ENCODE peak calls at places on chromosome 1, in nine cellular contexts. B, S, K, I, C, Z, F, Y and N are unnamed samples.

GRCh38 chr1:41892211-41892840 is 26.4 kb downstream of the HIVEP3 start:
- DNase-seq in B (no peak), S (no peak), K (no peak), I (no peak), C (no peak), Z (no peak), F (no peak), Y (no peak), N (no peak)

GRCh38 chr1:153365696-153366095 is 8.0 kb downstream of the S100A9 start:
- DNase-seq in B (no peak), S (no peak), K (no peak), I (no peak), C (no peak), Z (no peak), F (no peak), Y (no peak), N (no peak)

GRCh38 chr1:6163191-6163972 is 16.7 kb downstream of the CHD5 start:
- DNase-seq in B (no peak), S (no peak), K (no peak), I (no peak), C (no peak), Z (no peak), F (no peak), Y (no peak), N (no peak)

GRCh38 chr1:167463856-167464565 is 54.3 kb downstream of the CD247 start:
- DNase-seq in B (no peak), S (no peak), K (no peak), I (no peak), C (no peak), Z (peak), F (no peak), Y (no peak), N (no peak)

GRCh38 chr1:208975456-208975855 is 608.1 kb upstream of the CAMK1G start:
- DNase-seq in B (no peak), S (no peak), K (no peak), I (no peak), C (no peak), Z (no peak), F (no peak), Y (no peak), N (no peak)

GRCh38 chr1:72122099-72122893 is 160.0 kb downstream of the NEGR1 start:
- DNase-seq in B (no peak), S (no peak), K (peak), I (peak), C (no peak), Z (no peak), F (no peak), Y (no peak), N (no peak)

GRCh38 chr1:211557894-211558625 is 20.9 kb downstream of the SLC30A1 start:
- DNase-seq in B (no peak), S (no peak), K (no peak), I (no peak), C (no peak), Z (no peak), F (no peak), Y (no peak), N (no peak)

GRCh38 chr1:221777434-221778072 is 35.7 kb upstream of the DUSP10 start:
- DNase-seq in B (no peak), S (no peak), K (no peak), I (no peak), C (no peak), Z (no peak), F (no peak), Y (no peak), N (no peak)

GRCh38 chr1:61921435-61921834 is 179.2 kb downstream of the PATJ start:
- DNase-seq in B (no peak), S (no peak), K (peak), I (no peak), C (peak), Z (no peak), F (no peak), Y (no peak), N (no peak)

GRCh38 chr1:61125895-61126294 is 43.5 kb downstream of the NFIA start:
- DNase-seq in B (no peak), S (no peak), K (no peak), I (no peak), C (no peak), Z (no peak), F (no peak), Y (no peak), N (no peak)

GRCh38 chr1:8155528-8156186 is 129.5 kb upstream of the ERRFI1 start:
- DNase-seq in B (no peak), S (no peak), K (peak), I (no peak), C (no peak), Z (no peak), F (no peak), Y (no peak), N (no peak)

GRCh38 chr1:15324867-15325335 is 77.9 kb downstream of the FHAD1 start:
- DNase-seq in B (no peak), S (no peak), K (no peak), I (no peak), C (no peak), Z (no peak), F (no peak), Y (no peak), N (no peak)

GRCh38 chr1:203557390-203557789 is 63.4 kb downstream of the OPTC start:
- DNase-seq in B (no peak), S (no peak), K (peak), I (no peak), C (peak), Z (peak), F (peak), Y (no peak), N (no peak)

GRCh38 chr1:39088658-39089057 is 62.5 kb downstream of the NDUFS5 start:
- DNase-seq in B (no peak), S (no peak), K (no peak), I (no peak), C (no peak), Z (no peak), F (no peak), Y (no peak), N (no peak)
- TF ChIP-seq CTCF in B (no peak), S (no peak), K (no peak), I (no peak), C (no peak), Z (no peak), F (no peak), Y (no peak), N (no peak)

GRCh38 chr1:89834078-89834704 is 13.4 kb downstream of the LRRC8D start:
- DNase-seq in B (no peak), S (no peak), K (no peak), I (no peak), C (no peak), Z (no peak), F (no peak), Y (no peak), N (no peak)
- TF ChIP-seq CTCF in B (no peak), S (no peak), K (no peak), I (no peak), C (no peak), Z (no peak), F (no peak), Y (no peak), N (no peak)

GRCh38 chr1:44020464-44020863 is 10.8 kb downstream of the SLC6A9 start:
- DNase-seq in B (no peak), S (no peak), K (no peak), I (no peak), C (no peak), Z (no peak), F (no peak), Y (no peak), N (no peak)

GRCh38 chr1:44019398-44020044 is 11.7 kb downstream of the SLC6A9 start:
- DNase-seq in B (no peak), S (no peak), K (no peak), I (no peak), C (no peak), Z (no peak), F (no peak), Y (no peak), N (no peak)

GRCh38 chr1:44021156-44021555 is 10.1 kb downstream of the SLC6A9 start:
- DNase-seq in B (no peak), S (no peak), K (no peak), I (no peak), C (no peak), Z (no peak), F (no peak), Y (no peak), N (no peak)

GRCh38 chr1:44024031-44024902 is 7.0 kb downstream of the SLC6A9 start:
- DNase-seq in B (no peak), S (no peak), K (no peak), I (no peak), C (no peak), Z (no peak), F (no peak), Y (no peak), N (no peak)

DNA sequence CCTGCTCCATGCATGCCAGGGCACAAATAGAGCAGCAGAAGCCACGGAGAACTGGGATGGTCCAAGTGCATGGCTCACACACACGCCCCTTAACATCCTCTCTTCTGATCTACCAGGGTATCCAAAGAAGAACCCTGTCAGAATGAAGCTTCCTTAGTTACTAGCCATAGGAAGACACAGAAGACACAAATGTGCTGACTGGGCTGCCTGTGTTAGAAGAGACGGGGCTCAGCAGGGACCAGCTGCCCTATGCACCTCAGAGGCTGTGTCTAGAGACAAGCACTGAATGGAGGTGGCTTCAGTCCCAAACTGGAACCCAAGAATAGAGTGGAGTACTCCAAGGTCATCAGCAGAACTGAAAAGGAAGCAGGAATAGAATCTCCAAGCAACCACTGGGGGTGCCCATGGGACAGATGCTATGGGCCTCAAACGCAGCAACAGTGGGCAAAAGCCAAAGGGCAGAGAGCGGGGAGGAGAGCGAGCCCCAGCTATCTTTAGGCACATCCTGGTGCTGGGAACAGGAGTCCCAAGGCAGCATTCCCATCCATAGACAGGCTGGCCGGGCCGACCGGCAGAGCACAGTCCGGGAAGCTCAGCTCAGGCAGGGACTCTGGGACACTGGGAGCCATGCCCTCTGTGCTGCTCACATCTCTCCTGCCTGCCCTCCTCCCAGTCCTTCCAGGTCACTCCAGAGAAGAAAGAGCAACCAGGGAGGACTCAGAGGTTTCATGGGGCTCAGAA is 9.5 kb downstream of the SLC6A9 start:
- DNase-seq in B (no peak), S (no peak), K (no peak), I (no peak), C (no peak), Z (no peak), F (peak), Y (no peak), N (no peak)
- TF ChIP-seq CTCF in B (no peak), S (no peak), K (no peak), I (no peak), C (peak), Z (no peak), F (peak), Y (no peak), N (peak)

DNA sequence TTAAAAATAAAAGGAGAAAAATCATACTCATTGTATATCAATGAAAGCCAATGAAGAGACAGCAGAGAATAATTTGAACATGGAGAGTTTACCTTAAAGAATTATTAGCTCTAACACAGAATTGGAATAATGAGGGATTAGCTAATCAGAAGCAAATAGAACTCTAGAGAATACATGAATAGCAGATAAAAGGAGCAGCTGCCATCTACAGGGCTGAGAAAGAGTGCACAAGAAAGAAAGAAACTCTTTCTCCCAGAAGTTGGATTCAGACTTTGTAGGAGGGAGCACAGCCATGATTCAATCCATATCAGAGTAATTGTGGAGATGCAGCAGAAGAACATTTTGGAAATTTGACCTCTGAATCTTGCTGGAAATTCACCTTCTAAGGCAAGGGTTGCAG is 1171.2 kb downstream of the PLA2G4A start:
- DNase-seq in B (no peak), S (no peak), K (no peak), I (no peak), C (no peak), Z (no peak), F (no peak), Y (no peak), N (no peak)
- TF ChIP-seq CTCF in B (no peak), S (no peak), K (no peak), I (no peak), C (peak), Z (no peak), F (no peak), Y (no peak), N (no peak)

GRCh38 chr1:173549813-173550212 is 53.1 kb downstream of the SLC9C2 start:
- DNase-seq in B (no peak), S (no peak), K (no peak), I (no peak), C (no peak), Z (no peak), F (no peak), Y (no peak), N (no peak)

GRCh38 chr1:173545688-173546087 is 57.2 kb downstream of the SLC9C2 start:
- DNase-seq in B (no peak), S (no peak), K (no peak), I (no peak), C (no peak), Z (no peak), F (no peak), Y (no peak), N (no peak)
- TF ChIP-seq CTCF in B (no peak), S (no peak), K (no peak), I (no peak), C (no peak), Z (no peak), F (no peak), Y (no peak), N (no peak)

DNA sequence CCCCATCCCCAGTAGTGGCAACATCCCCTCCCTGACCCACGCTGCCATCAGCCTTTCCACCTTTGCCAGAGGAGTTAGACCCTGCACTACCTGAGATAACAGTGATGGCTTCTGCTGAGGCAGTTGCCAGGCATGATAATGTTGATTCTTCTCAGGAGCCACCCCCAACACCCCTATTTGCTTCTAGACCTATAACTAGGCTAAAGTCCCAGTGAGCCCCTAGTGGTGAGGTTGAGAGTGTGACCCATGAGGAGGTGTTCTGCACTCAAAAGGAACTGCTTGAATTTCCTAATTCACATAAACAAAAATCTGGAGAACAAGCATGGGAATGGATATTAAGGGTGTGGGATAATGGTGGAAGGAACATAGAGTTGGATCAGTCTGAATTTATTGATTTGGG is 159.6 kb upstream of the COL11A1 start:
- DNase-seq in B (no peak), S (no peak), K (no peak), I (no peak), C (no peak), Z (no peak), F (no peak), Y (no peak), N (no peak)
- TF ChIP-seq CTCF in B (no peak), S (no peak), K (no peak), I (peak), C (peak), Z (no peak), F (no peak), Y (no peak), N (peak)

GRCh38 chr1:37015713-37016112 is 18.6 kb downstream of the GRIK3 start:
- DNase-seq in B (no peak), S (no peak), K (no peak), I (no peak), C (no peak), Z (no peak), F (no peak), Y (no peak), N (no peak)

GRCh38 chr1:37016121-37016520 is 18.2 kb downstream of the GRIK3 start:
- DNase-seq in B (no peak), S (no peak), K (no peak), I (no peak), C (no peak), Z (no peak), F (no peak), Y (no peak), N (no peak)

GRCh38 chr1:37017737-37018136 is 16.6 kb downstream of the GRIK3 start:
- DNase-seq in B (no peak), S (no peak), K (no peak), I (no peak), C (no peak), Z (no peak), F (no peak), Y (no peak), N (no peak)

GRCh38 chr1:37020653-37021277 is 13.6 kb downstream of the GRIK3 start:
- DNase-seq in B (peak), S (no peak), K (no peak), I (no peak), C (no peak), Z (no peak), F (no peak), Y (no peak), N (no peak)
- TF ChIP-seq CTCF in B (no peak), S (no peak), K (no peak), I (no peak), C (no peak), Z (no peak), F (no peak), Y (no peak), N (peak)

GRCh38 chr1:32496127-32496526 is 31.3 kb downstream of the ZBTB8B start:
- DNase-seq in B (no peak), S (no peak), K (peak), I (no peak), C (peak), Z (no peak), F (no peak), Y (no peak), N (no peak)

GRCh38 chr1:32498751-32499150 is 33.9 kb downstream of the ZBTB8B start:
- DNase-seq in B (no peak), S (no peak), K (no peak), I (no peak), C (no peak), Z (no peak), F (no peak), Y (no peak), N (no peak)

GRCh38 chr1:32501865-32502264 is 37.0 kb downstream of the ZBTB8B start:
- DNase-seq in B (peak), S (no peak), K (no peak), I (no peak), C (no peak), Z (peak), F (peak), Y (no peak), N (no peak)

GRCh38 chr1:32503153-32503552 is 36.1 kb upstream of the ZBTB8A start:
- DNase-seq in B (no peak), S (no peak), K (no peak), I (no peak), C (no peak), Z (no peak), F (no peak), Y (no peak), N (no peak)

DNA sequence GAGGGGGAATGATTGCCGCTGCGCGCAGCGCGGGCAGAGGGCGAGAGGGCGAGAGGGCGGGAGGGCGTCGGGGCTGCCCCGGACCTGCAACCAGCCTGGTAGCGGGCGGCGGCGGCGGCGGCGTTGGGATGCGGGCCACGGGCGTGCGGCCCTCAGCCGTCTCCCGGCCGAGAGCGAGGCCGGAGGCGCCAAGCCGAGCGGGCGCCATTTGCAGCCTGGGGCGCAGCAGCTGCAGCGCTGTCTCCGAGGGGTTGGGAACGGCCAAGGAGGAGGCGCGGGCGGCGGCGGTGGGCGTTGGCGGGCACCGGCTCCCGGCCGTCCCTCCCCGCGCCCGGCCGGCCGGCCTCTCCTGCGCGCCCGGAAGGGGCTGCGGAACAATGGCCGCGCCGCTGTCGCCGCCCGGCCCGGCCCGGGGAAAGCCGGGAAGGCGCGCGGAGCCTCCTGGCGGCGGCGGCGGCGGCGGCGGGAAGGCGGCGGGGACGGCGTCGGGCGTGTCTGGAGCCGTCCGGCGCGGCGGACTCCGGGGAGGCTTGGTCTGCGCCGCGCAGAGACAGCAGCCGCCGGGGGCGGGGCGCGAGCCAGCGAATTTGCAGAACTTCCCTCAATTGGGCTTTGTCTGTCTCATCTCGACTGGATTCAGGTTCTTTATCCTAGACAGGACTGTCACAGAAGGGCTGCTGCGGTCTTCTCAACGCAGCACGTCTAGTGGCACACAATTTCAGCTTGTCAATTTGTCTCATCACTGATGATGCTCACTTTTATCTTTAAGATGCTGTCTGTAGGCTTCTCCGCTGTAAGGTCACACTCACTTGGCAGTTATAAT is 35.7 kb downstream of the ZBTB8B start:
- DNase-seq in B (peak), S (peak), K (peak), I (no peak), C (no peak), Z (peak), F (peak), Y (peak), N (peak)
- TF ChIP-seq CTCF in B (no peak), S (no peak), K (no peak), I (no peak), C (no peak), Z (no peak), F (peak), Y (no peak), N (no peak)

GRCh38 chr1:106038260-106038659 is 1018.2 kb upstream of the PRMT6 start:
- DNase-seq in B (no peak), S (no peak), K (no peak), I (no peak), C (no peak), Z (no peak), F (no peak), Y (no peak), N (no peak)
- TF ChIP-seq CTCF in B (peak), S (no peak), K (no peak), I (no peak), C (no peak), Z (no peak), F (no peak), Y (no peak), N (peak)

DNA sequence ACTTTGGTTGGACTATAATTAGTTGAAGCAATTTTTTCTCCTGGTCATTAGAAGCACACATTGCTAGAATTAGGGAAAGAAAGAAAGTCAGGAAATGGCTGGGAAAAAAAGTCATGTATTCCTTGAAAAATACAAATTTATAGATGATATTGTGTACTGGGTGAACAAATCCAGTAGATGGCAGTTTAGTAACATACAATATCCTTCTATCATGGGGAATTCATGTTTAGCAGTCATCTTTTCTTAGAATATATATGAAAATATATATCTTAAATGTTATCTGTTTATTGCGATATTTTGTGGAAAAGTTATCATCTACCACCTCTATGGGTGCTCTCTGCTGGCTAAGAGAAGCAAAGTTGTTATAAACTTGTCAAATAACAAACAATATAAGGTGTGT is 13.1 kb upstream of the ZRANB2 start:
- DNase-seq in B (no peak), S (no peak), K (peak), I (no peak), C (no peak), Z (no peak), F (no peak), Y (no peak), N (no peak)
- TF ChIP-seq CTCF in B (peak), S (no peak), K (peak), I (peak), C (peak), Z (no peak), F (peak), Y (no peak), N (peak)